ENCODE peak calls at places on chromosomes 11 and 22, in eight cellular contexts. Y is CD4-positive, CD25-positive, alpha-beta regulatory T cell; X is GM23338; C is mesenchymal stem cell; E is astrocyte of the spinal cord; W is BJ; A is fibroblast of lung; B is thyroid gland. N is an unnamed sample.

GRCh38 chr22:26681395-26681821 is 24.0 kb downstream of the MIAT start:
- DNase-seq in W (no peak), Y (no peak), C (peak), A (peak), B (peak), X (peak), E (peak), N (peak)

GRCh38 chr11:360326-361280 is 8.7 kb upstream of the B4GALNT4 start:
- DNase-seq in Y (no peak), X (no peak), B (no peak), W (no peak), E (no peak), C (no peak), A (no peak), N (no peak)

GRCh38 chr22:39114157-39114511 is 17.1 kb downstream of the APOBEC3H start:
- DNase-seq in A (no peak), X (peak), W (no peak), Y (no peak), B (no peak), C (no peak), E (no peak), N (no peak)

GRCh38 chr11:556175-556699 is 4.3 kb downstream of the LMNTD2 start:
- DNase-seq in B (peak), Y (peak), A (no peak), W (no peak), C (peak), E (no peak), X (peak), N (no peak)

GRCh38 chr22:22865311-22866072 is 22.1 kb upstream of the IGLL5 start:
- DNase-seq in Y (peak), C (no peak), W (no peak), E (no peak), A (no peak), B (no peak), X (no peak), N (peak)

GRCh38 chr22:44413211-44413610 is 84.8 kb downstream of the RTL6 start:
- DNase-seq in Y (no peak), C (no peak), W (no peak), X (no peak), B (no peak), A (no peak), E (no peak), N (no peak)

GRCh38 chr22:47788461-47788860 is 1026.0 kb downstream of the TBC1D22A start:
- DNase-seq in A (no peak), X (no peak), B (no peak), W (no peak), E (no peak), Y (no peak), C (no peak), N (no peak)

GRCh38 chr11:72781313-72782080 is 12.3 kb downstream of the STARD10 start:
- DNase-seq in X (peak), E (no peak), A (no peak), B (peak), W (no peak), Y (peak), C (peak), N (no peak)

GRCh38 chr11:9601041-9601875 is 27.8 kb downstream of the WEE1 start:
- DNase-seq in Y (peak), E (peak), A (peak), B (no peak), W (no peak), X (peak), C (peak), N (peak)

GRCh38 chr11:67463680-67464410 is 5.2 kb downstream of the TMEM134 start:
- DNase-seq in A (peak), B (peak), Y (no peak), E (no peak), X (no peak), C (peak), W (no peak), N (no peak)

GRCh38 chr22:26174280-26174679 is 5.0 kb downstream of the SEZ6L start:
- DNase-seq in E (no peak), B (no peak), X (peak), Y (no peak), W (no peak), A (no peak), C (no peak), N (no peak)

GRCh38 chr11:126319374-126319740 is 15.5 kb downstream of the DCPS start:
- DNase-seq in B (no peak), C (no peak), X (no peak), A (no peak), E (no peak), Y (no peak), W (no peak), N (no peak)

GRCh38 chr22:23063539-23064380 is 6.6 kb upstream of the GNAZ start:
- DNase-seq in Y (no peak), E (no peak), A (no peak), X (no peak), B (no peak), W (no peak), C (no peak), N (no peak)

GRCh38 chr11:33829430-33830141 is 55.3 kb upstream of the FBXO3 start:
- DNase-seq in C (peak), Y (peak), E (peak), W (peak), X (peak), B (peak), A (peak), N (peak)

GRCh38 chr11:63766501-63767270 is 1.9 kb downstream of the ZFTA start:
- DNase-seq in C (no peak), B (no peak), W (no peak), Y (no peak), E (no peak), A (no peak), X (no peak), N (no peak)
- H3K4me3 ChIP-seq in C (peak), B (no peak), W (peak), Y (peak), E (peak), A (peak), X (peak), N (peak)

DNA sequence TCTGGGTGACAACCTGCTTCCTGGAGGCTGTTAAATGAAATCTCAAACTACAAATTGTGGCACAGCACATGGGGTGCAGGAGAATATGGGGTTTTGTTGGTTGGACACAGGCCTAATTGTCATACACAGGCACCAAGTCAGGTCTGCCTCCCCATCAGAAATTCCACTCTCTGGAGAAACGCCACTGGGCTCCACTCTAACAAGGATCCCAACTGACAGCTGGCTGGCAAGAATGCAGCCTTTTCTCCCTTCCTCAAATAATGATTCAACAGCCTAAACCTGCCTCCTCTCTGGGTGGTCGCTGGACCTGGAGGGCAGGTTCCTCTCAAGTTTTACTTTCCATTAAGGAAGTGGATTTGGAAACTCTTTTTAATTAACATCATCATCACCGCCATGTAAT is 177.9 kb upstream of the NARS2 start:
- DNase-seq in X (no peak), E (no peak), Y (no peak), A (no peak), C (no peak), B (no peak), W (no peak), N (no peak)
- H3K4me3 ChIP-seq in X (no peak), E (no peak), Y (no peak), A (no peak), C (no peak), B (no peak), W (no peak), N (no peak)

GRCh38 chr11:83249972-83250593 is 36.1 kb downstream of the CCDC90B start:
- DNase-seq in W (no peak), Y (peak), C (peak), E (peak), X (peak), A (peak), B (no peak), N (peak)
- H3K4me3 ChIP-seq in W (no peak), Y (no peak), C (no peak), E (no peak), X (no peak), A (no peak), B (no peak), N (no peak)

GRCh38 chr11:35285471-35285870 is 133.9 kb downstream of the SLC1A2 start:
- DNase-seq in E (no peak), B (no peak), Y (no peak), W (no peak), A (no peak), C (no peak), X (no peak), N (no peak)
- H3K4me3 ChIP-seq in E (no peak), B (no peak), Y (no peak), W (no peak), A (no peak), C (no peak), X (no peak), N (no peak)

GRCh38 chr11:70914496-70914895 is 337.9 kb downstream of the SHANK2 start:
- DNase-seq in Y (no peak), X (no peak), E (no peak), A (no peak), B (no peak), C (no peak), W (no peak), N (no peak)
- H3K4me3 ChIP-seq in Y (no peak), X (no peak), E (no peak), A (no peak), B (no peak), C (no peak), W (no peak), N (no peak)

GRCh38 chr11:60849641-60850520 is 5.9 kb downstream of the PTGDR2 start:
- DNase-seq in W (no peak), A (no peak), B (no peak), E (no peak), Y (no peak), C (no peak), X (no peak), N (no peak)

GRCh38 chr11:60847281-60847680 is 5.4 kb downstream of the CCDC86 start:
- DNase-seq in C (no peak), Y (no peak), X (no peak), B (no peak), E (peak), W (no peak), A (no peak), N (no peak)

GRCh38 chr11:60848714-60849151 is 6.8 kb downstream of the CCDC86 start:
- DNase-seq in X (no peak), E (no peak), C (no peak), A (no peak), B (no peak), Y (no peak), W (no peak), N (no peak)

GRCh38 chr11:60845338-60845737 is 3.4 kb downstream of the CCDC86 start:
- DNase-seq in W (no peak), Y (no peak), B (no peak), A (no peak), X (no peak), C (no peak), E (peak), N (no peak)

GRCh38 chr11:60847906-60848305 is 6.0 kb downstream of the CCDC86 start:
- DNase-seq in W (no peak), E (no peak), Y (no peak), X (no peak), B (no peak), A (no peak), C (no peak), N (no peak)
- H3K4me3 ChIP-seq in W (no peak), E (no peak), Y (no peak), X (no peak), B (no peak), A (no peak), C (no peak), N (no peak)

GRCh38 chr11:91970604-91971003 is 254.0 kb upstream of the FAT3 start:
- DNase-seq in Y (no peak), C (no peak), E (no peak), B (no peak), X (no peak), A (no peak), W (no peak), N (no peak)

GRCh38 chr11:91978747-91979146 is 245.9 kb upstream of the FAT3 start:
- DNase-seq in A (peak), B (no peak), W (peak), C (no peak), Y (no peak), E (peak), X (no peak), N (no peak)

GRCh38 chr11:91967018-91967715 is 257.5 kb upstream of the FAT3 start:
- DNase-seq in A (no peak), W (no peak), E (no peak), X (no peak), C (no peak), Y (no peak), B (no peak), N (peak)

DNA sequence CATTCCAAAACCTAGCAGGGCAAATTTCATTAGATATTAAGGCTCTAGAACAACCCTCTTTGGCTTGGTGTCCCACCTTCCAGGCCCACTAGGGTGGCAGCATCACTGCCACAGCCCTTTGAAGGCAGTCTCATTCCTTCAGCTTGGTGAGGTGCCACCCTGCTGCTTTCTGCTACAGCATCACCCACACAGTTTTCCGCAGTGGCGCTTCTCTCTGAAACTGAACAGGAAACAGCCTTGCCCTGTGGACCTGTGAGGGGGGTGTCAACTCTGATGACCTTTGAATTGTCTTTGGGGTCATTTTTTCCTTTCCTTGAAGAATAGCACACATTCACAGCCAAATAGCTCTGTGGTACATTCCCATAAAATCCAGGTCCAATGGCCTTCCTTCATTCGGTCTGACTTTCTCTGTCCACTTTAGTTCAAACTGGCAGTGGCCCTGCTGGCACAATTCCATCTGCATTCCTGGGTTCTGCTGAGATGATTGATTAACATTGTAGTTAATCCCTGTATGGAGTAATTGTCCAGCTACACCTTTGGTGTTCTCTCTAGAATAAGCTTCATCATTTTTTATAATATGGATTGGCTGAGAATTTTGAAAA is 251.9 kb upstream of the FAT3 start:
- DNase-seq in C (no peak), A (peak), W (no peak), E (no peak), B (peak), Y (no peak), X (no peak), N (no peak)
- H3K4me3 ChIP-seq in C (no peak), A (no peak), W (no peak), E (no peak), B (no peak), Y (no peak), X (no peak), N (no peak)

GRCh38 chr11:77287615-77288273 is 13.7 kb downstream of the GDPD4 start:
- DNase-seq in E (peak), X (no peak), C (peak), Y (no peak), W (peak), B (no peak), A (peak), N (peak)

GRCh38 chr11:77284476-77285468 is 16.7 kb downstream of the GDPD4 start:
- DNase-seq in Y (no peak), E (no peak), A (no peak), C (no peak), X (no peak), B (no peak), W (no peak), N (no peak)

GRCh38 chr11:77289737-77290136 is 11.7 kb downstream of the GDPD4 start:
- DNase-seq in B (no peak), E (no peak), C (no peak), X (no peak), A (no peak), W (no peak), Y (no peak), N (no peak)

GRCh38 chr11:77283101-77283500 is 18.4 kb downstream of the GDPD4 start:
- DNase-seq in W (no peak), Y (no peak), E (no peak), B (no peak), C (no peak), X (no peak), A (no peak), N (no peak)

DNA sequence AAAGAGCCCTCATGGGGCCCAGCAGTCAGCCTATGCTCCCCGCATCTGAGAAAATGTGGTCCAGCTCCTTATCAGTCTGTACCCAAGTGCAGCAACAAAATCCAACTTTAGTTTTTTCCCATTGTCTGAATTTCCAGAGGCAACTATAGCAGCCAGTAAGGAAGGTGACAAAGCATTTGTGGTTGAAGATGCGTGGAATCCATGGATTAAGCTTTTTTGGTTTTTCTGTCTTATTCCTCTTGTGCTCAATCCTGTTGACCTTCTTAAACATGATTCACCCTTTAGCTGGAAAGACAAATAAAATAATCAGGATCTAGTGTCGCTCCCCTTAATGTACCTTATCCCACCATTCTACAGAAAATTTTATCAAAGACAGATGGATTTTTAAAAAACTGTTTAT is 14.3 kb downstream of the GDPD4 start:
- DNase-seq in Y (no peak), A (peak), X (no peak), E (peak), B (no peak), C (no peak), W (no peak), N (no peak)
- H3K4me3 ChIP-seq in Y (no peak), A (no peak), X (no peak), E (no peak), B (no peak), C (no peak), W (no peak), N (no peak)